ENCODE peak calls at places on chromosomes 2 and 18, in four cellular contexts. B is right lobe of liver, W is HepG2, C is adrenal gland. K is an unnamed sample.
A peak's percentile ranks its signal among the peaks of the same experiment; 100 is the strongest.

GRCh38 chr2:24021122-24021998 is 11.5 kb downstream of the MFSD2B start:
- DNase-seq in B (no peak), W (peak; percentile 61), C (no peak), K (no peak)

GRCh38 chr18:3572761-3573160 is 122.8 kb downstream of the TGIF1 start:
- DNase-seq in B (no peak), W (no peak), C (no peak), K (no peak)

GRCh38 chr2:39513641-39514094 is 76.6 kb upstream of the MAP4K3 start:
- DNase-seq in B (peak; percentile 29), W (peak; percentile 83), C (peak; percentile 86), K (peak; percentile 32)

GRCh38 chr18:9139400-9140039 is 2.9 kb downstream of the ANKRD12 start:
- DNase-seq in B (no peak), W (no peak), C (no peak), K (no peak)

GRCh38 chr2:213147550-213147949 is 3.9 kb downstream of the IKZF2 start:
- DNase-seq in B (no peak), W (no peak), C (no peak), K (no peak)

GRCh38 chr2:33784488-33784887 is 185.4 kb upstream of the FAM98A start:
- DNase-seq in B (no peak), W (no peak), C (no peak), K (no peak)

GRCh38 chr2:12031871-12032270 is 285.4 kb downstream of the LPIN1 start:
- DNase-seq in B (no peak), W (no peak), C (no peak), K (no peak)

GRCh38 chr2:38997784-38998183 is 108.1 kb downstream of the ARHGEF33 start:
- DNase-seq in B (no peak), W (peak; percentile 14), C (peak; percentile 55), K (no peak)

GRCh38 chr2:233386382-233387041 is 32.2 kb downstream of the DGKD start:
- DNase-seq in B (no peak), W (no peak), C (no peak), K (no peak)

GRCh38 chr18:58769321-58769720 is 95.4 kb upstream of the ZNF532 start:
- DNase-seq in B (no peak), W (no peak), C (no peak), K (no peak)

GRCh38 chr2:240812721-240813120 is 7.3 kb downstream of the KIF1A start:
- DNase-seq in B (no peak), W (no peak), C (no peak), K (no peak)
- TF ChIP-seq POLR2A in B (no peak), W (no peak), C (no peak), K (no peak)

GRCh38 chr2:157419031-157419580 is 24.8 kb downstream of the CYTIP start:
- DNase-seq in B (no peak), W (no peak), C (no peak), K (no peak)

GRCh38 chr2:157420771-157421323 is 23.0 kb downstream of the CYTIP start:
- DNase-seq in B (no peak), W (no peak), C (no peak), K (no peak)

GRCh38 chr2:157424374-157424773 is 19.5 kb downstream of the CYTIP start:
- DNase-seq in B (no peak), W (no peak), C (no peak), K (no peak)

GRCh38 chr2:157421377-157421944 is 22.4 kb downstream of the CYTIP start:
- DNase-seq in B (no peak), W (no peak), C (no peak), K (no peak)

GRCh38 chr2:157421964-157422363 is 21.9 kb downstream of the CYTIP start:
- DNase-seq in B (no peak), W (no peak), C (no peak), K (no peak)
- TF ChIP-seq POLR2A in B (no peak), W (no peak), C (no peak), K (no peak)

DNA sequence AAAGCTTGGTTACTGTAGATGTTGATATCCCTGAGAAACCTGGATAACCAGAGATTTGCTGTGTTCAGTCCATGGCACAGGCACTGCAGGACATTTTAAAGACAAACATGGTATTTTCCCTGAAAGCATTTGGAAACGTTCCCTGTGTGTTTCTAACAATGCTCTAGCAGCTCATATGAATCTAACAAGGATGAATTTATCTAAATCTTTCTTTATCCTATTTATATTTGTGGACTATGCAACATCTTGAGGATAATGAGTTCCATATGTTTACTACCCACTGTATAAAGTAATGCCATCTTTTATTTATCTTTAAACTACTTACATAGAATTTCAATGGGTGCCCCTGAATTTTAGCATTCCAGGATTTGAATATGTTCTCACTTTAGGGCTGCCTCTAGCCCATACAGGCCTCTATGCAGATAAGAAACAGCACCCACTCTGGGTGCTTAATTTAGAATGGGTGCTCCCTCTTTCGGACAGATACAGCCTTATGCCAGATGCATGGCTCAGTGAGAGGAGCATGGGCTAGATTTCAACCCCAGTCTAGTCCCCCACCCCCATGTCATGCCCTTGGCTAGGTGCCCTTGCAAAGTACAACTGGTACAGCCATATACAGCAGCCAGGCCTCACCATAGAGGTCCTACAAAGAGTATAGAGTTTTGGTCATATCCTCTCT is 50.6 kb upstream of the NEMP2 start:
- DNase-seq in B (no peak), W (no peak), C (no peak), K (no peak)
- TF ChIP-seq POLR2A in B (no peak), W (no peak), C (no peak), K (no peak)

DNA sequence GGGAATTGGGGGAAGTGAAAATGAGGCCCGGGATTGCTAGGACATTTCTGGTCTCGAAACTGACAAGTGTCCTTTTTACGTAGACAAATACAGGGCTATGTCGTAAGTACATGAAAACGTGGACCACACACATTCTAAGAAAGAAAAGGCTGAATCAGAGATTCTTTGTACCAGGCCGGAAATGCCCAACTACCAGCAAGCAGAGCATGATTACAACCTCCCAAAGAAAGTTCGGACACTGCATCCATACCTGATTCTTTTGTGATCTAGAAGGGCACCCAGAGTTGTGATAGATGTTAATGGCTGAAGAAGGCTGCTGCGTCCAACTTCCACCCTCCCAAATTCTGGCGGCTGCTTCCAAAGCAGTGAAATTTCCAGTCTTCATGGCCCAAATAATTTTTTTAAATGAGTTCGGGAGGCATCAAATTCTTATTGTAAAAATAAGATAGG is 1.7 kb downstream of the RBMS1 start:
- DNase-seq in B (no peak), W (peak; percentile 57), C (peak; percentile 22), K (no peak)
- TF ChIP-seq POLR2A in B (peak; percentile 14), W (no peak), C (no peak), K (no peak)

DNA sequence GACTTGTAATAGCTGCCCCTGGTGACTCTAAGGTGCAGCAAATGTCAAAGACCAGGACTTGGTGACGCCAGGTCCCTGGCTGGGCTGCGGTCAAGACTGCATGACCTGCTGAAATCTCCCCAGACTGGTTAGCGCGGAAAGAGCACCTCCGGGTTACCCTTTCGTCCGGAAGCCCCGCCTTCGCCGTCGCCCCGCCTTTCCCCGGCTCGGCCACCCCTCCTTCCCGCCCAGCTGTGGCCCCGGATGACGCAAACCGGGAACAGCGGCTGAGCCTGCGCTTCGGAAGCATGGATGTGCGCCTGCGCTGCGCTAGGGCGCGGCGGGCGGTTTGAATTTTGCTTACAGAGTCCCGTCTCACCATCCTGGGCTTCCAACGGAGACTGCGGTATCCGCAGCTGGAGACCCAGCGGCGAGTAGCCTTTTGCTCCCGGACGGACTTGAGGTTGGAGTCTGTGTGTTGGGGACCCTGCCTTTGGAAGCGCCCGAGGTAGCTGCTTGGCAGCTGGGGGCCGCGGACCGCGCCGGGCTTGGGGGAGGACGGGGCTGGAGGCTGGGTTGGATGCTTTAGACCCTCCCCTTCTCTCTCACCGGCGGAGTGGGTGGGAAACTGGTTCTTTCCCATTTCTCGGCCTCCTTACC is at the start of gene SKA1:
- DNase-seq in B (peak; percentile 93), W (peak; percentile 87), C (peak; percentile 93), K (peak; percentile 89)
- TF ChIP-seq POLR2A in B (peak; percentile 78), W (peak; percentile 99), C (no peak), K (peak; percentile 97)

GRCh38 chr2:216810399-216811160 is 49.3 kb downstream of the TNP1 start:
- DNase-seq in B (peak; percentile 68), W (no peak), C (no peak), K (no peak)
- TF ChIP-seq POLR2A in B (no peak), W (no peak), C (no peak), K (no peak)

DNA sequence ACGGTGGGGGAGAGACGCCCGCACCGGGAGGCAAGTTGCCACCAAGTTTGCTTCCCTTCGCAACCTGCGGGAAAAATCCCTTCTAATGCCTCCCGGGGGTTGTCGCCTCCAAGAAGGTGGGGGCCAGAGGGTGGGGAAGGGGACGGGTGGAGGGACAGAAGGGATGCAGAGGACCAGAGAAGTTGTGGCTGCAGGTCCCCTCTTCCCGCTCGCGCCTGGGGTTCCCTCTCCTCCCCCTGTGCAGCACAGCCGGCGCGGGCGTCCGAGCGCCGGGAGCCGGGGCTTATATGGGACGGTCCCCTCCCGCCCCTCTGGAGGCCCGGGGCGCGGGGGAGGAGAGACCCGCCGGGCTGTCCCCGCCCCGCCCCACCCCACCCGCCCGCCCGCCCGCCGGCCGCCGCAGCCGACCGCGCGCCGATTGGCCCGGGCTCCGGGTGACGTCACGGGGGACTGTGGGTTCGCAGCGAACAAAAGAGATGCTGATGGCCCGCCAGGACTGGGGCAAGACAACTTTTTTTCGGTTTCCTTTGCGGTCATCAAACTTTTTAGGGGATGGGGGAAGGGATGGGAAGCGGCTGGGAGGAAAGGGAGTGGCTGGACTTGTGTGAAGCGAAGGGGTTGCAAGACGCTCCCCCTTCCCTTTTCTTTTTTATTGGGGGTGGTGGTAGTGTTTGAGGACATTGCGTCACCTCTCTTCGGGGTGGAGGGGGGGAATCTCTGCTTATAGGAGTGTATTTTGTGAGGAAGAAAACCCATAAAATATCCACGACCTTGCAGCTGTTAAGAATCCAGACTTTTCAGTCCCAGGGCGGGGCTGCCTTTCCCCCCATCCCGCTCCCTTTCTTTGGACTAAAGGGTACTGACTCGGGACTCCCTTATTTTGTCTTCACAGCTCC is at the start of gene FN1:
- DNase-seq in B (peak; percentile 92), W (peak; percentile 91), C (peak; percentile 64), K (peak; percentile 10)
- TF ChIP-seq POLR2A in B (peak; percentile 80), W (peak; percentile 97), C (no peak), K (no peak)

GRCh38 chr2:215419769-215420470 is 15.9 kb downstream of the FN1 start:
- DNase-seq in B (no peak), W (peak; percentile 87), C (no peak), K (no peak)

GRCh38 chr2:215422676-215423075 is 13.2 kb downstream of the FN1 start:
- DNase-seq in B (no peak), W (no peak), C (no peak), K (no peak)

GRCh38 chr2:215421859-215422461 is 13.9 kb downstream of the FN1 start:
- DNase-seq in B (no peak), W (no peak), C (no peak), K (no peak)

GRCh38 chr2:215419113-215419512 is 16.8 kb downstream of the FN1 start:
- DNase-seq in B (no peak), W (no peak), C (no peak), K (no peak)

DNA sequence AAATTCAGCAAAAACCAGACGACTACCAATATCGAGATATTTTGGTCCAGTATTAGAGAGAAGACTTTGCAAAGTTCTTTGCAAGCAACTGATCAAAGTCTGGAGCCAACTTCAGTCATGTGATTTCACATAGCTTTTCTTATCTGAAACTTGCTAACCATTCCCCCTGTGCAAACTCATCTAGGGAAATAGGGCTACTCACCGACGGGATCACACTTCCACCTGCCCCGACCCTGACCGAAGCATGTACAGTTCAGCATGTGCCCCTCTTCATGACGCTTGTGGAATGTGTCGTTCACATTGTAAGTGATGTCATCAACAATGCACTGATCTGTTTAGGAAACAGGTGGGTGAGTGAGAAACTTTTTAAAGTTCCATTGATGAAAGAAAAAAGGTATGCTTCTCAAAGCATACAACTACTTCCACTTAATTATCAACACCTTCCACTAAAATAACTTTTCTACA is 15.4 kb downstream of the FN1 start:
- DNase-seq in B (peak; percentile 54), W (peak; percentile 92), C (no peak), K (no peak)
- TF ChIP-seq POLR2A in B (no peak), W (peak; percentile 61), C (no peak), K (no peak)

GRCh38 chr2:61016392-61017002 is 1.0 kb upstream of the PEX13 start:
- DNase-seq in B (no peak), W (peak; percentile 46), C (no peak), K (no peak)
- TF ChIP-seq POLR2A in B (no peak), W (no peak), C (no peak), K (no peak)